ENCODE peak calls at places on chromosomes 11 and 22, in seven cellular contexts. P is thoracic aorta; Y is pons; J is A172; N is mucosa of descending colon; I is stimulated activated naive CD8-positive, alpha-beta T cell treated with anti-CD3 and anti-CD28 coated beads, Interleukin-15, Interleukin-2, amounts not matched to agents 100 U/mL and 50 U/mL, for 24 hours; O is HCT116. T is an unnamed sample.

GRCh38 chr22:19876314-19876940 is 21.8 kb upstream of the GNB1L start:
- DNase-seq in Y (no peak), N (peak), P (no peak), I (no peak), J (peak), O (no peak), T (no peak)

GRCh38 chr11:125956371-125956770 is 10.5 kb downstream of the VSIG10L2 start:
- DNase-seq in Y (peak), O (no peak), P (no peak), J (no peak), I (no peak), N (no peak), T (no peak)

GRCh38 chr11:76231339-76231738 is 25.0 kb upstream of the WNT11 start:
- DNase-seq in Y (no peak), I (no peak), P (no peak), J (no peak), N (no peak), O (no peak), T (no peak)

GRCh38 chr11:127000291-127000968 is at the start of gene KIRREL3:
- DNase-seq in J (no peak), P (no peak), N (no peak), O (no peak), Y (peak), I (no peak), T (peak)

GRCh38 chr22:33440756-33441155 is 382.6 kb upstream of the SYN3 start:
- DNase-seq in I (no peak), N (no peak), Y (no peak), P (no peak), J (no peak), O (no peak), T (no peak)

GRCh38 chr11:73632996-73633395 is 13.4 kb upstream of the PLEKHB1 start:
- DNase-seq in I (no peak), Y (no peak), O (no peak), P (no peak), J (no peak), N (no peak), T (no peak)

GRCh38 chr22:48803993-48804810 is 1023.5 kb downstream of the BRD1 start:
- DNase-seq in Y (no peak), O (no peak), P (no peak), N (peak), J (no peak), I (no peak), T (no peak)

GRCh38 chr22:40406063-40406890 is 35.9 kb downstream of the SGSM3 start:
- DNase-seq in N (no peak), O (no peak), Y (no peak), J (no peak), P (no peak), I (no peak), T (no peak)

GRCh38 chr22:23197836-23198235 is 17.5 kb downstream of the BCR start:
- DNase-seq in Y (no peak), O (no peak), I (no peak), N (no peak), J (no peak), P (no peak), T (no peak)

GRCh38 chr11:64206457-64207246 is at the start of gene FERMT3:
- DNase-seq in N (peak), Y (no peak), P (no peak), I (peak), J (peak), O (no peak), T (no peak)

GRCh38 chr22:40419718-40420117 is 49.3 kb downstream of the SGSM3 start:
- DNase-seq in N (no peak), I (no peak), Y (no peak), P (no peak), J (no peak), O (no peak), T (no peak)

GRCh38 chr11:9066432-9066925 is 24.9 kb downstream of the SCUBE2 start:
- DNase-seq in Y (no peak), J (no peak), O (no peak), N (no peak), I (no peak), P (no peak), T (no peak)

GRCh38 chr22:37491559-37492427 is 5.6 kb upstream of the MFNG start:
- DNase-seq in P (no peak), J (no peak), N (no peak), Y (no peak), I (no peak), O (no peak), T (no peak)

GRCh38 chr11:117605331-117605730 is 191.7 kb downstream of the DSCAML1 start:
- DNase-seq in N (no peak), Y (no peak), I (no peak), J (no peak), P (no peak), O (no peak), T (peak)

GRCh38 chr11:34915136-34916013 is 804 bp downstream of the APIP start:
- DNase-seq in J (no peak), Y (peak), O (no peak), P (no peak), N (no peak), I (no peak), T (peak)

GRCh38 chr22:42344391-42344861 is 74.0 kb upstream of the TCF20 start:
- DNase-seq in P (peak), Y (peak), I (no peak), O (no peak), N (no peak), J (no peak), T (peak)

GRCh38 chr22:26835929-26836528 is 178.6 kb downstream of the MIAT start:
- DNase-seq in P (no peak), I (peak), J (peak), Y (no peak), N (no peak), O (peak), T (peak)

GRCh38 chr11:9838961-9839360 is 175.1 kb downstream of the SWAP70 start:
- DNase-seq in J (peak), Y (no peak), N (no peak), O (no peak), I (no peak), P (no peak), T (no peak)

GRCh38 chr11:122235615-122236014 is 119.6 kb upstream of the BLID start:
- DNase-seq in I (no peak), J (peak), N (no peak), O (no peak), Y (no peak), P (no peak), T (peak)

GRCh38 chr11:8839957-8840945 is 70.7 kb upstream of the AKIP1 start:
- DNase-seq in I (peak), O (no peak), P (no peak), Y (peak), J (peak), N (no peak), T (no peak)

GRCh38 chr11:8266246-8267241 is 2.9 kb upstream of the LMO1 start:
- DNase-seq in O (no peak), N (no peak), I (no peak), P (no peak), Y (no peak), J (no peak), T (no peak)

GRCh38 chr11:108562746-108563581 is 30.6 kb downstream of the EXPH5 start:
- DNase-seq in Y (no peak), N (no peak), O (no peak), I (no peak), P (no peak), J (no peak), T (peak)

GRCh38 chr11:107957109-107957588 is 28.9 kb downstream of the RAB39A start:
- DNase-seq in N (no peak), O (no peak), J (no peak), P (no peak), I (no peak), Y (peak), T (peak)

GRCh38 chr11:113188433-113188834 is 125.9 kb upstream of the TTC12 start:
- DNase-seq in J (no peak), O (no peak), I (no peak), Y (peak), N (no peak), P (no peak), T (no peak)

GRCh38 chr11:94657629-94658028 is 90.5 kb downstream of the PIWIL4 start:
- DNase-seq in N (no peak), O (no peak), P (no peak), J (no peak), I (no peak), Y (no peak), T (no peak)

GRCh38 chr11:2987881-2988280 is 4.2 kb downstream of the NAP1L4 start:
- DNase-seq in N (no peak), I (no peak), J (no peak), Y (no peak), P (no peak), O (no peak), T (no peak)

GRCh38 chr11:22875869-22876473 is 15.7 kb upstream of the CCDC179 start:
- DNase-seq in P (peak), J (peak), O (peak), I (peak), Y (peak), N (no peak), T (peak)

GRCh38 chr11:29260939-29261705 is 755.7 kb downstream of the KCNA4 start:
- DNase-seq in P (no peak), O (peak), I (no peak), J (peak), Y (no peak), N (no peak), T (no peak)

GRCh38 chr22:46763051-46763705 is 728 bp downstream of the TBC1D22A start:
- DNase-seq in O (no peak), P (no peak), I (peak), J (no peak), N (peak), Y (no peak), T (no peak)

GRCh38 chr22:21796231-21796630 is 60.6 kb upstream of the YPEL1 start:
- DNase-seq in Y (no peak), P (no peak), I (no peak), J (no peak), N (no peak), O (no peak), T (no peak)

GRCh38 chr11:47035108-47035507 is 98.5 kb downstream of the CSTPP1 start:
- DNase-seq in P (no peak), N (no peak), Y (no peak), J (no peak), O (no peak), I (no peak), T (no peak)